ENCODE peak calls at places on chromosome 13, in eight cellular contexts. One of them, this sample, is unnamed.
A peak's percentile ranks its signal among the peaks of the same experiment; 100 is the strongest.

GRCh38 chr13:24038405-24038804 is 122.1 kb upstream of the SPATA13 start:
- DNase-seq in astrocyte of the spinal cord: peak; percentile 68
- DNase-seq in thoracic aorta: no peak
- DNase-seq in neural progenitor cell: no peak
- DNase-seq in foreskin fibroblast: no peak
- DNase-seq in astrocyte: peak; percentile 80
- DNase-seq in stomach: no peak
- DNase-seq in Caco-2: no peak
- DNase-seq in this sample: no peak

GRCh38 chr13:48808689-48809088 is 155.0 kb downstream of the CYSLTR2 start:
- DNase-seq in astrocyte of the spinal cord: peak; percentile 41
- DNase-seq in thoracic aorta: no peak
- DNase-seq in neural progenitor cell: no peak
- DNase-seq in foreskin fibroblast: peak; percentile 70
- DNase-seq in astrocyte: peak; percentile 65
- DNase-seq in stomach: no peak
- DNase-seq in Caco-2: peak; percentile 40
- DNase-seq in this sample: no peak

GRCh38 chr13:26707122-26708006 is 53.2 kb downstream of the GPR12 start:
- DNase-seq in astrocyte of the spinal cord: peak; percentile 45
- DNase-seq in thoracic aorta: no peak
- DNase-seq in neural progenitor cell: peak; percentile 76
- DNase-seq in foreskin fibroblast: peak; percentile 20
- DNase-seq in astrocyte: peak; percentile 16
- DNase-seq in stomach: no peak
- DNase-seq in Caco-2: peak; percentile 57
- DNase-seq in this sample: peak; percentile 47

GRCh38 chr13:113399755-113400149 is 35.8 kb upstream of the GRTP1 start:
- DNase-seq in astrocyte of the spinal cord: no peak
- DNase-seq in thoracic aorta: no peak
- DNase-seq in neural progenitor cell: no peak
- DNase-seq in foreskin fibroblast: no peak
- DNase-seq in astrocyte: no peak
- DNase-seq in stomach: no peak
- DNase-seq in Caco-2: peak; percentile 29
- DNase-seq in this sample: no peak

GRCh38 chr13:91922969-91923592 is 524.7 kb downstream of the GPC5 start:
- DNase-seq in astrocyte of the spinal cord: no peak
- DNase-seq in thoracic aorta: no peak
- DNase-seq in neural progenitor cell: peak; percentile 25
- DNase-seq in foreskin fibroblast: no peak
- DNase-seq in astrocyte: no peak
- DNase-seq in stomach: no peak
- DNase-seq in Caco-2: no peak
- DNase-seq in this sample: no peak

GRCh38 chr13:112709825-112710783 is 20.3 kb downstream of the ATP11A start:
- DNase-seq in astrocyte of the spinal cord: no peak
- DNase-seq in thoracic aorta: no peak
- DNase-seq in neural progenitor cell: no peak
- DNase-seq in foreskin fibroblast: no peak
- DNase-seq in astrocyte: no peak
- DNase-seq in stomach: peak; percentile 17
- DNase-seq in Caco-2: peak; percentile 39
- DNase-seq in this sample: no peak

GRCh38 chr13:110334256-110334655 is 27.2 kb downstream of the COL4A2 start:
- DNase-seq in astrocyte of the spinal cord: peak; percentile 84
- DNase-seq in thoracic aorta: no peak
- DNase-seq in neural progenitor cell: no peak
- DNase-seq in foreskin fibroblast: no peak
- DNase-seq in astrocyte: peak; percentile 94
- DNase-seq in stomach: no peak
- DNase-seq in Caco-2: no peak
- DNase-seq in this sample: peak; percentile 91

GRCh38 chr13:50319603-50320296 is 304.5 kb downstream of the KCNRG start:
- DNase-seq in astrocyte of the spinal cord: peak; percentile 66
- DNase-seq in thoracic aorta: no peak
- DNase-seq in neural progenitor cell: no peak
- DNase-seq in foreskin fibroblast: peak; percentile 16
- DNase-seq in astrocyte: peak; percentile 81
- DNase-seq in stomach: no peak
- DNase-seq in Caco-2: no peak
- DNase-seq in this sample: no peak

GRCh38 chr13:104843328-104843727 is 1692.1 kb downstream of the EFNB2 start:
- DNase-seq in astrocyte of the spinal cord: no peak
- DNase-seq in thoracic aorta: no peak
- DNase-seq in neural progenitor cell: no peak
- DNase-seq in foreskin fibroblast: no peak
- DNase-seq in astrocyte: no peak
- DNase-seq in stomach: no peak
- DNase-seq in Caco-2: no peak
- DNase-seq in this sample: no peak

GRCh38 chr13:75402787-75403186 is 79.2 kb downstream of the TBC1D4 start:
- DNase-seq in astrocyte of the spinal cord: no peak
- DNase-seq in thoracic aorta: no peak
- DNase-seq in neural progenitor cell: peak; percentile 3
- DNase-seq in foreskin fibroblast: no peak
- DNase-seq in astrocyte: no peak
- DNase-seq in stomach: no peak
- DNase-seq in Caco-2: no peak
- DNase-seq in this sample: no peak

GRCh38 chr13:82480415-82480814 is 1401.9 kb downstream of the SLITRK1 start:
- DNase-seq in astrocyte of the spinal cord: no peak
- DNase-seq in thoracic aorta: no peak
- DNase-seq in neural progenitor cell: peak; percentile 6
- DNase-seq in foreskin fibroblast: no peak
- DNase-seq in astrocyte: no peak
- DNase-seq in stomach: no peak
- DNase-seq in Caco-2: no peak
- DNase-seq in this sample: no peak

GRCh38 chr13:63364159-63364558 is 1948.5 kb upstream of the PCDH20 start:
- DNase-seq in astrocyte of the spinal cord: no peak
- DNase-seq in thoracic aorta: no peak
- DNase-seq in neural progenitor cell: no peak
- DNase-seq in foreskin fibroblast: no peak
- DNase-seq in astrocyte: no peak
- DNase-seq in stomach: no peak
- DNase-seq in Caco-2: no peak
- DNase-seq in this sample: no peak

GRCh38 chr13:42337808-42338600 is 66.1 kb downstream of the AKAP11 start:
- DNase-seq in astrocyte of the spinal cord: peak; percentile 20
- DNase-seq in thoracic aorta: no peak
- DNase-seq in neural progenitor cell: no peak
- DNase-seq in foreskin fibroblast: no peak
- DNase-seq in astrocyte: no peak
- DNase-seq in stomach: no peak
- DNase-seq in Caco-2: no peak
- DNase-seq in this sample: no peak

DNA sequence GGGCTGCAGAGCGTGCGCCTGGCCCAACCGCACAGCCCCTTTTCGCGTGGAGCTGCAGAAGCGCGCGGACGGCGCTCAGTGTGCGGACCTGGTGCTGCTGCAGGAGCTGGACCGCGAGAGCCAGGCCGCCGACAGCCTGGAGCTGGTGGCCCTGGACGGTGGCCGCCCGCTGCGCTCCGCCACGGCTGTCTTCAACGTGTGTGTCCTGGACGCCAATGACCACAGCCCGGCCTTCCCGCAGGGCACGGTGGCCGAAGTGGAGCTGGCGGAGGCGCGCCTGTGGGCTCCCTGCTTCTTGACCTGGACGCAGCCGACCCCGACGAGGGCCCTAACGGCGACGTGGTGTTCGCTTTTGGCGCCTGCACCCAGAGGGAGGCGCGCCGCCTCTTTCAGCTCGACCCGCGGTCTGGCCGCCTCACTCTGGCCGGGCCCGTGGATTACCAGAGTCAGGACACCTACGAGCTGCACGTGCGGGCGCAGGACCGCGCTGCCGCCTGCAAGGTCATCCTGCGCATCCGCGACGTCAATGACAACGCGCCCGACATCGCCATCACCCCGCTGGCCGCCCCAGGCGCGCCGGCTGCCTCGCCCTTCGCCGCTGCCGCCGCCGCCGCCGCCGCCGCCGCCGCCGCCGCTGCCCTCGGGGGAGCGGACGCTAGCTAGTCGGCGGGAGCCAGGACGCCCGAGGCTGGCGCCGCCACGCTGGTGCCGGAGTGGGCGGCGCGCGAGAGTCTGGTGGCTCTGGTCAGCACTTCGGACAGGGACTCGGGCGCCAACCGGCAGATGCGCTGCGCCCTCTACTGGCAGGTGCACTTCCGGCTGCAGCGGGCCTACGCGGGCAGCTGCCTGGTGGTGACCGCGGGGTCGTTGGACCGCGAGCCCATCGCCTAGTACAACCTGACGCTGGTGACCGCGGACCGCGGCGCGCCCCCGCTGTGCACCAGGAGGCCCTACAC is 172.2 kb downstream of the OLFM4 start:
- DNase-seq in astrocyte of the spinal cord: no peak
- DNase-seq in thoracic aorta: no peak
- DNase-seq in neural progenitor cell: peak; percentile 96
- DNase-seq in foreskin fibroblast: no peak
- DNase-seq in astrocyte: no peak
- DNase-seq in stomach: peak; percentile 33
- DNase-seq in Caco-2: no peak
- DNase-seq in this sample: no peak
- TF ChIP-seq CTCF in astrocyte of the spinal cord: peak; percentile 25
- TF ChIP-seq CTCF in thoracic aorta: peak; percentile 26
- TF ChIP-seq CTCF in neural progenitor cell: peak; percentile 92
- TF ChIP-seq CTCF in foreskin fibroblast: peak; percentile 11
- TF ChIP-seq CTCF in astrocyte: peak; percentile 16
- TF ChIP-seq CTCF in stomach: no peak
- TF ChIP-seq CTCF in Caco-2: no peak
- TF ChIP-seq CTCF in this sample: peak; percentile 71

GRCh38 chr13:32642316-32642715 is 56.1 kb downstream of the PDS5B start:
- DNase-seq in astrocyte of the spinal cord: no peak
- DNase-seq in thoracic aorta: no peak
- DNase-seq in neural progenitor cell: no peak
- DNase-seq in foreskin fibroblast: no peak
- DNase-seq in astrocyte: no peak
- DNase-seq in stomach: no peak
- DNase-seq in Caco-2: no peak
- DNase-seq in this sample: no peak

GRCh38 chr13:32650705-32651311 is 64.6 kb downstream of the PDS5B start:
- DNase-seq in astrocyte of the spinal cord: peak; percentile 73
- DNase-seq in thoracic aorta: no peak
- DNase-seq in neural progenitor cell: peak; percentile 76
- DNase-seq in foreskin fibroblast: peak; percentile 64
- DNase-seq in astrocyte: peak; percentile 49
- DNase-seq in stomach: peak; percentile 59
- DNase-seq in Caco-2: peak; percentile 69
- DNase-seq in this sample: peak; percentile 15

GRCh38 chr13:32642858-32643257 is 56.6 kb downstream of the PDS5B start:
- DNase-seq in astrocyte of the spinal cord: no peak
- DNase-seq in thoracic aorta: no peak
- DNase-seq in neural progenitor cell: no peak
- DNase-seq in foreskin fibroblast: no peak
- DNase-seq in astrocyte: no peak
- DNase-seq in stomach: no peak
- DNase-seq in Caco-2: no peak
- DNase-seq in this sample: no peak

GRCh38 chr13:32645854-32646253 is 59.6 kb downstream of the PDS5B start:
- DNase-seq in astrocyte of the spinal cord: no peak
- DNase-seq in thoracic aorta: no peak
- DNase-seq in neural progenitor cell: no peak
- DNase-seq in foreskin fibroblast: no peak
- DNase-seq in astrocyte: no peak
- DNase-seq in stomach: no peak
- DNase-seq in Caco-2: no peak
- DNase-seq in this sample: no peak

DNA sequence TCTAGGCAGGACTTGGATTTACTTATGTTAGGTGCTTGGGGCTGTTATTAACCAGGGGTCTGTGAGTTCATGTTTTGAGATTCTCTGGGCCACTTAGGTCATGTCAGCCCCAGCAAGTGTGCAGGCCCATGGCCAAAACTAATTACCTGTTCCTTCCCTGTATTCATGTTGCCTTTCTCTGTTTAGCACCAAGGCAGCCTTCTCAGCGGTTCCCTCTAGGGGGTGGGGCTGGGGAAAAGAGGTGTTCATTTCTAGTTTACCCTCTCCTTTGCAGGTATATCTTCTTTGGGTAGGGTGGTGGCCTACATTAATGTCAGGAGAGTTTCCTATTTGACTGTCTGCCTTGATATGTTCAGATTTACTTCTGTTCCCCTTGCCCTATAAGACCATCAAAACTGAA is 61.7 kb downstream of the PDS5B start:
- DNase-seq in astrocyte of the spinal cord: no peak
- DNase-seq in thoracic aorta: no peak
- DNase-seq in neural progenitor cell: no peak
- DNase-seq in foreskin fibroblast: no peak
- DNase-seq in astrocyte: no peak
- DNase-seq in stomach: no peak
- DNase-seq in Caco-2: no peak
- DNase-seq in this sample: no peak
- TF ChIP-seq CTCF in astrocyte of the spinal cord: no peak
- TF ChIP-seq CTCF in thoracic aorta: no peak
- TF ChIP-seq CTCF in neural progenitor cell: no peak
- TF ChIP-seq CTCF in foreskin fibroblast: no peak
- TF ChIP-seq CTCF in astrocyte: no peak
- TF ChIP-seq CTCF in stomach: no peak
- TF ChIP-seq CTCF in Caco-2: no peak
- TF ChIP-seq CTCF in this sample: no peak

GRCh38 chr13:72536668-72537399 is 190.6 kb downstream of the MZT1 start:
- DNase-seq in astrocyte of the spinal cord: peak; percentile 25
- DNase-seq in thoracic aorta: no peak
- DNase-seq in neural progenitor cell: no peak
- DNase-seq in foreskin fibroblast: no peak
- DNase-seq in astrocyte: peak; percentile 40
- DNase-seq in stomach: no peak
- DNase-seq in Caco-2: no peak
- DNase-seq in this sample: no peak
- TF ChIP-seq CTCF in astrocyte of the spinal cord: no peak
- TF ChIP-seq CTCF in thoracic aorta: no peak
- TF ChIP-seq CTCF in neural progenitor cell: no peak
- TF ChIP-seq CTCF in foreskin fibroblast: no peak
- TF ChIP-seq CTCF in astrocyte: no peak
- TF ChIP-seq CTCF in stomach: no peak
- TF ChIP-seq CTCF in Caco-2: no peak
- TF ChIP-seq CTCF in this sample: no peak

DNA sequence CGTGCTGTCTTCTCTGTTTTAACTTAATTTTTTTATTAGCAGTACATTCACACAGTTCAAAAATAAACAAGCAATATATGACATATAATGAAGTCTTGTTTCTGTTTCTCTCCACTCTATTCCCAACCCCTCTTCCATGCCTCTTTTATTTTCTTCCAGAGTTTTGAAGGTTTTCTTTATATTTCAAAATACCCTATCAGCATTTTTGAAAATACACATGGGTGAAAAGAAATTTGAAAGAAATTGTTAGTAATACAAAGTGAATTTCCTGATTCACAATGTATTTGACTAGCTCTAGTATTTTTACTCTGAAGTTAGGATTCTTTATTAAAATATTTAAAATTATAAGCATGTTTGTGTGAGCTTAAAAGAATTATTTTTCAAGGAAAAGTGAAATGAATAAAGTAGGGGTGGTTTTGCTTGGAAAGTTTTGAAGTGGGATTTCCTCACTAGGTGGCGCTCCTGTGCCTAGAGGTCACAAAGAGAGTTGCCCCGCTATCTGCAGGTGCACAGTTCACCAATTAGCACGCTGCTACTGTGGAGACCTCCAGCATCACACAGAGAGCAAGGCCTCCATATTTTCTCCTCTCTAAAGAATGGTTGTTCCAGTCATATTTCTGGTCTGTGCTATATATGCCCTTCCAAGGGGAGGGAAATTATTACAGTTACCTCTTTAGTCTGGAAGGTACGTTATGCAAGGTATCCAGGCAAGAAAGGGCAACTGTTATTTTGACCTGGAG is 37.6 kb downstream of the SOX21 start:
- DNase-seq in astrocyte of the spinal cord: peak; percentile 34
- DNase-seq in thoracic aorta: no peak
- DNase-seq in neural progenitor cell: peak; percentile 89
- DNase-seq in foreskin fibroblast: peak; percentile 12
- DNase-seq in astrocyte: peak; percentile 6
- DNase-seq in stomach: peak; percentile 67
- DNase-seq in Caco-2: peak; percentile 65
- DNase-seq in this sample: no peak
- TF ChIP-seq CTCF in astrocyte of the spinal cord: peak; percentile 79
- TF ChIP-seq CTCF in thoracic aorta: no peak
- TF ChIP-seq CTCF in neural progenitor cell: peak; percentile 88
- TF ChIP-seq CTCF in foreskin fibroblast: peak; percentile 67
- TF ChIP-seq CTCF in astrocyte: peak; percentile 63
- TF ChIP-seq CTCF in stomach: no peak
- TF ChIP-seq CTCF in Caco-2: peak; percentile 90
- TF ChIP-seq CTCF in this sample: peak; percentile 79